ENCODE peak calls at places on chromosome 3, in ten cellular contexts. N is sigmoid colon, I is lower lobe of right lung, W is tibial artery, U is A549, C is OCI-LY7, O is RWPE1, D is MM.1S, P is Panc1, K is HCT116. F is an unnamed sample.

GRCh38 chr3:52099006-52099405 is 42.6 kb upstream of the DUSP7 start:
- DNase-seq in K (no peak), N (peak; percentile 41), O (no peak), W (no peak), C (no peak), U (no peak), I (peak; percentile 74), D (no peak), P (no peak), F (no peak)

GRCh38 chr3:63588897-63589296 is 63.6 kb upstream of the SNTN start:
- DNase-seq in N (no peak), C (no peak), W (no peak), K (no peak), I (no peak), O (no peak), D (no peak), U (peak; percentile 1), P (no peak), F (no peak)

GRCh38 chr3:194485876-194486539 is 794 bp downstream of the ATP13A3 start:
- DNase-seq in I (peak; percentile 66), U (no peak), D (peak; percentile 54), O (peak; percentile 21), C (peak; percentile 44), K (no peak), P (no peak), W (peak; percentile 74), N (peak; percentile 78), F (no peak)

GRCh38 chr3:54936561-54936960 is 8.7 kb upstream of the LRTM1 start:
- DNase-seq in U (no peak), O (no peak), P (no peak), C (no peak), I (no peak), W (no peak), K (no peak), D (no peak), N (no peak), F (no peak)

GRCh38 chr3:103613738-103614137 is 1178.9 kb downstream of the ZPLD1 start:
- DNase-seq in C (no peak), P (no peak), W (no peak), U (no peak), I (no peak), O (no peak), K (no peak), N (no peak), D (no peak), F (no peak)

GRCh38 chr3:183779896-183780450 is 45.4 kb downstream of the MAP6D1 start:
- DNase-seq in D (no peak), N (no peak), W (no peak), P (no peak), C (no peak), U (no peak), I (peak; percentile 77), O (no peak), K (no peak), F (no peak)

GRCh38 chr3:120636790-120637401 is 40.8 kb downstream of the NDUFB4 start:
- DNase-seq in N (no peak), P (no peak), C (no peak), O (no peak), I (no peak), W (no peak), D (no peak), K (no peak), U (no peak), F (no peak)

GRCh38 chr3:135869439-135870105 is 96.0 kb upstream of the PPP2R3A start:
- DNase-seq in N (no peak), C (no peak), P (no peak), K (no peak), W (no peak), O (no peak), U (no peak), I (no peak), D (no peak), F (no peak)

GRCh38 chr3:52405066-52405465 is 39.8 kb downstream of the SEMA3G start:
- DNase-seq in K (no peak), D (no peak), I (peak; percentile 28), U (no peak), N (peak; percentile 53), C (no peak), O (no peak), P (no peak), W (peak; percentile 61), F (no peak)

GRCh38 chr3:110062711-110063110 is 725.4 kb upstream of the DPPA4 start:
- DNase-seq in K (no peak), W (no peak), D (no peak), I (no peak), C (no peak), O (no peak), U (no peak), N (no peak), P (no peak), F (no peak)

GRCh38 chr3:143139786-143140185 is 20.2 kb downstream of the CHST2 start:
- DNase-seq in O (peak; percentile 48), D (no peak), I (no peak), P (no peak), W (no peak), N (no peak), K (no peak), C (no peak), U (peak; percentile 49), F (no peak)
- H3K27ac ChIP-seq in O (no peak overlapping the region), D (no peak overlapping the region), I (peak overlapping the region; percentile 44), P (no peak overlapping the region), W (no peak overlapping the region), N (no peak overlapping the region), K (no peak overlapping the region), C (no peak overlapping the region), U (no peak overlapping the region), F (no peak overlapping the region)

GRCh38 chr3:7504886-7505775 is 644.2 kb downstream of the GRM7 start:
- DNase-seq in P (peak; percentile 13), N (no peak), O (peak; percentile 4), K (peak; percentile 83), C (no peak), W (no peak), D (no peak), U (peak; percentile 78), I (no peak), F (no peak)
- TF ChIP-seq CTCF in P (no peak), N (no peak), O (no peak), K (peak; percentile 20), C (no peak), W (no peak), D (no peak), U (no peak), I (no peak), F (no peak)

GRCh38 chr3:45786801-45787495 is 9.4 kb downstream of the SLC6A20 start:
- DNase-seq in N (no peak), P (no peak), O (no peak), K (no peak), C (no peak), U (no peak), I (no peak), W (no peak), D (no peak), F (no peak)
- H3K27ac ChIP-seq in N (no peak overlapping the region), P (no peak overlapping the region), O (no peak overlapping the region), K (no peak overlapping the region), C (no peak overlapping the region), U (no peak overlapping the region), I (no peak overlapping the region), W (no peak overlapping the region), D (no peak overlapping the region), F (no peak overlapping the region)

GRCh38 chr3:23834082-23834870 is 28.5 kb downstream of the UBE2E1 start:
- DNase-seq in D (no peak), W (no peak), K (no peak), P (no peak), U (no peak), N (no peak), I (no peak), O (no peak), C (peak; percentile 23), F (no peak)
- TF ChIP-seq CTCF in D (peak; percentile 26), W (no peak), K (no peak), P (peak; percentile 38), U (peak; percentile 40), N (no peak), I (no peak), O (peak; percentile 23), C (peak; percentile 74), F (no peak)

GRCh38 chr3:48945432-48945831 is 26.8 kb downstream of the ARIH2 start:
- DNase-seq in W (no peak), I (no peak), N (no peak), K (no peak), P (no peak), U (no peak), D (peak; percentile 7), C (no peak), O (no peak), F (no peak)

GRCh38 chr3:48950051-48950450 is 31.4 kb downstream of the ARIH2 start:
- DNase-seq in W (no peak), K (no peak), I (no peak), O (no peak), N (no peak), U (no peak), P (no peak), D (no peak), C (no peak), F (no peak)

GRCh38 chr3:48949376-48949717 is 30.7 kb downstream of the ARIH2 start:
- DNase-seq in I (no peak), K (no peak), C (no peak), D (no peak), P (no peak), U (no peak), N (no peak), O (no peak), W (no peak), F (no peak)

DNA sequence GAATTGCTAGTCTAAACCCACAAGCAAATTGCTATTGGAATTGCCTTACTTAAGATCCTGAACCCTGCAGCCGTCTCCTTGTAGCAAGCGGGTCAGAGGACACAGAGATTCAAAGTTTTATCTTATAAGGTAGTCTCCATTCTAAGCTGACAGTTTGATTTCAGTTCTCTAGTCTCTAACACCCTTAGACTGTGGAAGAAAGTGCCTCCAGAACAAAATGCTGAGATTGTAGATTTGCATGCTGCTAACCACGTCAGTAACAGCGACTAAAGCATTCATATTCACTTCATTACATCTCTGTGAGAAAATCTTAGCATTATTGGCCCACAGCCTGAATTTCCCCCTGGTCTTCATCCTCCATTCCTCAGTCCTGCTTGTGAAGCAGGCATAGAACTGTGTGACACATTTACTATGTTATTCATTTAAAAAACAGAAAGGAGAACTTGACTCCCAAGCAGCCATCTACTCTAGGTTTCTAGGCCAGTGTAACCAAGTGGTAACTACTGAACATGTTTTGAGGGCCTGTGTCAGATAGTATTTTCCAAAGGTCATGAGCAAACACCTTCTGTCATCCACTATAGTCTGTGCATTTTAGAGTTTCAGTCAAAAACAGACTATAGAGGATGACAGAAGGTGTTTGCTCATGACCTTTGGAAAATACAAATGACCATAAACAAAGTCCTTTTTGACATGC is 27.4 kb downstream of the ARIH2 start:
- DNase-seq in C (no peak), O (no peak), K (no peak), D (peak; percentile 56), N (no peak), U (no peak), I (no peak), P (no peak), W (no peak), F (no peak)
- H3K27ac ChIP-seq in C (no peak overlapping the region), O (no peak overlapping the region), K (no peak overlapping the region), D (peak overlapping the region; percentile 69), N (no peak overlapping the region), U (no peak overlapping the region), I (no peak overlapping the region), P (no peak overlapping the region), W (no peak overlapping the region), F (no peak overlapping the region)

DNA sequence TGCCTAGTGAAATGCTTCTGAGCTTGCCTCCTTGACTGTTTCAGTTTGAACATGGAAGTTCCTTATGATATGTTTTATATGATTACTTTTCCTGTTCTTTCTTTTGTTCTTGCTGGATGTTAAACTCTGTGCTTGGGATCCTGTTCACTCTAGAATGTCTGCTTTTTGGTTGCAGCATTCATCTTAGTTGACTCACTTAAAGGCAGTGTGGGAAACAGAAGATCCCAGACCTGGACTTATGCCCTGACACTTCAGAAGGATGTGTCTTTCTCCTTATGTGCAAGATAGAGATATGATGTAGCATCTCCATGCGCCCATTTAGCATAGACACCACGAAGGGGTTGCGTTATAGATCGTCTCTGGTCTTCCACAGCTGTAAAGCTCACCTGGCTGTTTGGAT is 7.3 kb downstream of the CHCHD6 start:
- DNase-seq in K (no peak), P (no peak), N (no peak), I (no peak), C (no peak), O (no peak), W (no peak), U (no peak), D (no peak), F (no peak)
- TF ChIP-seq CTCF in K (no peak), P (no peak), N (no peak), I (no peak), C (no peak), O (no peak), W (no peak), U (no peak), D (no peak), F (no peak)

F was measured in WERI-Rb-1.